ENCODE peak calls at places on chromosomes 16 and 17, in eight cellular contexts. T, V, Z, F, C, Q, Y and O are unnamed samples.

GRCh38 chr16:23482778-23483177 is 27.5 kb downstream of the GGA2 start:
- DNase-seq in Y (no peak), Z (no peak), T (no peak), C (no peak), V (no peak), Q (no peak), F (no peak), O (no peak)

GRCh38 chr16:29198231-29198630 is 208.3 kb downstream of the NPIPB11 start:
- DNase-seq in V (no peak), T (no peak), Y (no peak), F (no peak), Q (no peak), Z (no peak), C (no peak), O (no peak)

GRCh38 chr16:81606039-81606438 is 161.4 kb downstream of the CMIP start:
- DNase-seq in V (no peak), T (no peak), C (no peak), Y (no peak), F (no peak), Z (no peak), Q (no peak), O (no peak)

GRCh38 chr16:19912445-19913305 is 28.0 kb upstream of the GPRC5B start:
- DNase-seq in V (no peak), F (no peak), Q (no peak), Z (peak), T (peak), C (peak), Y (no peak), O (no peak)

GRCh38 chr16:89343501-89344291 is 126.2 kb downstream of the ZNF778 start:
- DNase-seq in Z (peak), Q (no peak), Y (no peak), F (peak), T (no peak), C (peak), V (no peak), O (no peak)

GRCh38 chr16:57007050-57007449 is 17.7 kb downstream of the NLRC5 start:
- DNase-seq in C (no peak), Z (no peak), F (no peak), Y (no peak), V (no peak), Q (no peak), T (no peak), O (no peak)

GRCh38 chr17:78057113-78057740 is 71.3 kb downstream of the TMC6 start:
- DNase-seq in Z (no peak), Q (no peak), T (no peak), C (no peak), Y (no peak), V (no peak), F (no peak), O (no peak)

GRCh38 chr16:72902276-72902675 is 145.7 kb downstream of the ZFHX3 start:
- DNase-seq in F (no peak), V (no peak), Z (no peak), Q (no peak), T (no peak), C (no peak), Y (no peak), O (no peak)

GRCh38 chr16:31397101-31397660 is 4.0 kb downstream of the ITGAD start:
- DNase-seq in F (no peak), Y (no peak), Z (no peak), C (no peak), T (no peak), Q (no peak), V (no peak), O (no peak)

GRCh38 chr16:30526137-30526822 is at the start of gene ZNF768:
- DNase-seq in Q (peak), Y (no peak), Z (peak), T (peak), C (peak), V (no peak), F (peak), O (peak)

GRCh38 chr17:45386180-45386579 is 46.5 kb downstream of the ARHGAP27 start:
- DNase-seq in Y (no peak), C (no peak), F (no peak), Z (no peak), V (no peak), T (no peak), Q (no peak), O (no peak)

GRCh38 chr17:35051183-35051578 is 12.3 kb downstream of the RFFL start:
- DNase-seq in F (no peak), C (no peak), T (no peak), Y (no peak), Q (no peak), Z (peak), V (no peak), O (no peak)

GRCh38 chr17:29176500-29177351 is 3.5 kb downstream of the MYO18A start:
- DNase-seq in Q (peak), F (peak), C (peak), Z (peak), V (peak), Y (peak), T (peak), O (peak)

GRCh38 chr16:11089504-11090124 is 145.2 kb downstream of the CLEC16A start:
- DNase-seq in Q (no peak), C (peak), Z (no peak), Y (no peak), T (peak), F (no peak), V (no peak), O (peak)

GRCh38 chr17:11742891-11743290 is 144.6 kb downstream of the DNAH9 start:
- DNase-seq in F (no peak), C (no peak), T (no peak), Z (no peak), Y (no peak), V (no peak), Q (no peak), O (peak)

GRCh38 chr17:12422632-12423031 is 243.1 kb upstream of the MYOCD start:
- DNase-seq in Q (peak), V (no peak), Y (no peak), F (no peak), Z (no peak), T (no peak), C (no peak), O (peak)

GRCh38 chr17:65553646-65554567 is 7.5 kb downstream of the AXIN2 start:
- DNase-seq in T (no peak), Q (no peak), V (no peak), C (no peak), Z (peak), F (no peak), Y (no peak), O (no peak)

GRCh38 chr17:81832608-81833159 is 407 bp downstream of the MCRIP1 start:
- DNase-seq in Y (no peak), Z (no peak), T (peak), C (no peak), Q (peak), V (no peak), F (no peak), O (no peak)

GRCh38 chr17:79985951-79986391 is 49.7 kb downstream of the TBC1D16 start:
- DNase-seq in C (no peak), F (no peak), Z (no peak), T (no peak), V (no peak), Q (no peak), Y (no peak), O (no peak)

GRCh38 chr16:56295059-56295673 is 103.9 kb downstream of the GNAO1 start:
- DNase-seq in Y (no peak), F (no peak), Q (no peak), V (no peak), Z (no peak), C (no peak), T (no peak), O (no peak)

GRCh38 chr17:72952220-72952619 is 140.3 kb downstream of the SLC39A11 start:
- DNase-seq in T (no peak), C (no peak), V (no peak), Q (no peak), Y (no peak), Z (no peak), F (no peak), O (no peak)

GRCh38 chr16:75105306-75106061 is 11.1 kb downstream of the LDHD start:
- DNase-seq in Y (no peak), T (no peak), Q (peak), C (no peak), F (no peak), V (no peak), Z (peak), O (no peak)

GRCh38 chr16:9966569-9967157 is 215.6 kb downstream of the GRIN2A start:
- DNase-seq in C (peak), T (peak), Q (no peak), Z (peak), V (no peak), Y (no peak), F (no peak), O (no peak)

GRCh38 chr17:42310281-42311156 is 22.2 kb downstream of the STAT5A start:
- DNase-seq in F (no peak), T (no peak), V (no peak), Z (no peak), Q (no peak), Y (no peak), C (no peak), O (no peak)

GRCh38 chr16:88264641-88265285 is 118.0 kb upstream of the ZNF469 start:
- DNase-seq in V (no peak), C (peak), F (no peak), Z (peak), T (peak), Y (no peak), Q (no peak), O (peak)

GRCh38 chr16:85656351-85657266 is 32.1 kb downstream of the GINS2 start:
- DNase-seq in Z (no peak), T (no peak), F (no peak), C (no peak), V (no peak), Y (no peak), Q (no peak), O (peak)

GRCh38 chr16:2778692-2778958 is 1.5 kb upstream of the ELOB start:
- DNase-seq in Y (no peak), T (no peak), F (no peak), C (no peak), Q (no peak), Z (no peak), V (no peak), O (no peak)

GRCh38 chr16:65832679-65833078 is 533.8 kb upstream of the CDH5 start:
- DNase-seq in Y (no peak), F (no peak), V (no peak), Z (no peak), C (no peak), T (no peak), Q (no peak), O (no peak)

GRCh38 chr17:65627892-65628622 is 66.6 kb upstream of the AXIN2 start:
- DNase-seq in C (peak), T (peak), Y (no peak), Q (no peak), V (no peak), Z (peak), F (peak), O (peak)

GRCh38 chr16:12144355-12144754 is 167.8 kb downstream of the SNX29 start:
- DNase-seq in V (no peak), Z (no peak), T (no peak), Y (no peak), C (no peak), F (no peak), Q (no peak), O (no peak)

GRCh38 chr17:29593546-29594440 is 861 bp downstream of the ANKRD13B start:
- DNase-seq in Q (no peak), V (no peak), Z (no peak), Y (no peak), C (peak), F (peak), T (no peak), O (peak)

GRCh38 chr16:82329504-82330192 is 159.6 kb upstream of the MPHOSPH6 start:
- DNase-seq in Z (no peak), V (no peak), C (no peak), T (no peak), F (peak), Q (no peak), Y (no peak), O (no peak)

GRCh38 chr16:15464401-15465186 is 30.2 kb downstream of the BMERB1 start:
- DNase-seq in Q (no peak), V (no peak), F (no peak), Y (no peak), Z (no peak), T (peak), C (no peak), O (no peak)

GRCh38 chr17:75105269-75106080 is 4.3 kb upstream of the ARMC7 start:
- DNase-seq in C (peak), T (no peak), Y (no peak), F (peak), V (no peak), Q (no peak), Z (peak), O (peak)

GRCh38 chr16:14559809-14560227 is 70.2 kb downstream of the PARN start:
- DNase-seq in Q (peak), F (peak), T (no peak), C (no peak), V (no peak), Y (no peak), Z (peak), O (no peak)

GRCh38 chr17:61338000-61338864 is 61.4 kb upstream of the TBX2 start:
- DNase-seq in C (peak), T (peak), F (no peak), Z (peak), Q (no peak), V (no peak), Y (no peak), O (no peak)